ENCODE peak calls at places on chromosomes 3 and 15, in seven cellular contexts. J is PC-9, I is K562, S is neural progenitor cell, V is gastrocnemius medialis, N is lung, O is left ventricle myocardium inferior. R is an unnamed sample. For H3K4me1, the result is how much of the 10 kb centered on the place peaks cover.

GRCh38 chr3:147886889-147887288 is 477.7 kb downstream of the ZIC1 start:
- DNase-seq in N (no peak), I (no peak), V (no peak), J (no peak), O (no peak), S (no peak), R (no peak)

GRCh38 chr3:196967412-196968232 is 1.0 kb downstream of the PIGZ start:
- DNase-seq in S (peak), I (no peak), O (no peak), J (no peak), N (no peak), V (no peak), R (no peak)

GRCh38 chr3:15197340-15198029 is 8.6 kb upstream of the CAPN7 start:
- DNase-seq in I (no peak), O (no peak), S (no peak), N (no peak), J (no peak), V (no peak), R (no peak)

GRCh38 chr3:44400771-44401170 is 62.2 kb downstream of the TCAIM start:
- DNase-seq in N (no peak), I (no peak), J (no peak), S (no peak), O (no peak), V (no peak), R (no peak)

GRCh38 chr3:111128884-111129283 is 57.3 kb downstream of the NECTIN3 start:
- DNase-seq in I (no peak), S (no peak), V (no peak), N (no peak), J (no peak), O (no peak), R (no peak)

GRCh38 chr15:71411538-71412482 is 296.5 kb downstream of the THSD4 start:
- DNase-seq in J (no peak), O (no peak), I (no peak), S (no peak), N (peak), V (no peak), R (no peak)

GRCh38 chr15:48494646-48495045 is 150.9 kb downstream of the FBN1 start:
- DNase-seq in N (no peak), S (no peak), O (no peak), I (no peak), J (no peak), V (no peak), R (no peak)

GRCh38 chr15:94792166-94792565 is 560.8 kb downstream of the MCTP2 start:
- DNase-seq in J (no peak), I (no peak), V (no peak), S (no peak), N (no peak), O (no peak), R (no peak)

GRCh38 chr3:189563841-189564563 is 67.2 kb upstream of the TP63 start:
- DNase-seq in V (peak), O (no peak), S (no peak), I (no peak), J (peak), N (peak), R (no peak)

GRCh38 chr15:55696221-55696620 is 46.7 kb downstream of the PRTG start:
- DNase-seq in I (no peak), J (no peak), O (no peak), S (no peak), N (no peak), V (no peak), R (no peak)

GRCh38 chr3:2958553-2958952 is 151.6 kb downstream of the IL5RA start:
- DNase-seq in J (no peak), S (no peak), O (no peak), V (no peak), I (no peak), N (no peak), R (no peak)

GRCh38 chr3:184748219-184749135 is 36.6 kb upstream of the MAGEF1 start:
- DNase-seq in O (no peak), V (no peak), J (peak), I (peak), S (peak), N (no peak), R (no peak)

GRCh38 chr3:34419801-34420200 is 621.4 kb downstream of the PDCD6IP start:
- DNase-seq in J (no peak), I (no peak), N (no peak), O (no peak), S (peak), V (no peak), R (no peak)

GRCh38 chr3:34421762-34422161 is 623.3 kb downstream of the PDCD6IP start:
- DNase-seq in O (no peak), V (no peak), I (no peak), J (no peak), N (no peak), S (no peak), R (no peak)
- H3K4me1 ChIP-seq in O (under half), V (under half), I (under half), J (under half), N (under half), S (under half), R (under half)

DNA sequence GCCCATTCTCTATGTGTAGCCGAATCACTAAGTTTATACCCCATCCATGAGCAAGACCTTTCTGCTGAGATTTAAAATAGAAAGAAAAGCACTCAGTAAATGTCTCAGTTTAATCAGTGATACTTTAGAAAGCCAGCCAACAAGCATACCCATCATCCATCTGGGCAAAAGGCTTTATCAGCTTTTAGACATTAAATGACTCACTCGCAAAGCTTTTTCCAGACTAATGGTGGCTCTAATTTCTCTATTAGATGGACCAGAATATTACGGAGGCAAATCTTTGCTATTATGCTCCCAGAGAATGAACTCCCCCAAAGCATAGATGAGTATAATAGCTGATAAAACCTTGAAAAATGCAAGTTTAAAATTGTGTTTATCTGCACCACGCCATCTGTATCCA is 727.8 kb downstream of the GBE1 start:
- DNase-seq in J (no peak), N (no peak), I (no peak), V (no peak), O (no peak), S (no peak), R (no peak)
- H3K4me3 ChIP-seq in J (no peak), N (no peak), I (no peak), V (no peak), O (no peak), S (no peak), R (no peak)

DNA sequence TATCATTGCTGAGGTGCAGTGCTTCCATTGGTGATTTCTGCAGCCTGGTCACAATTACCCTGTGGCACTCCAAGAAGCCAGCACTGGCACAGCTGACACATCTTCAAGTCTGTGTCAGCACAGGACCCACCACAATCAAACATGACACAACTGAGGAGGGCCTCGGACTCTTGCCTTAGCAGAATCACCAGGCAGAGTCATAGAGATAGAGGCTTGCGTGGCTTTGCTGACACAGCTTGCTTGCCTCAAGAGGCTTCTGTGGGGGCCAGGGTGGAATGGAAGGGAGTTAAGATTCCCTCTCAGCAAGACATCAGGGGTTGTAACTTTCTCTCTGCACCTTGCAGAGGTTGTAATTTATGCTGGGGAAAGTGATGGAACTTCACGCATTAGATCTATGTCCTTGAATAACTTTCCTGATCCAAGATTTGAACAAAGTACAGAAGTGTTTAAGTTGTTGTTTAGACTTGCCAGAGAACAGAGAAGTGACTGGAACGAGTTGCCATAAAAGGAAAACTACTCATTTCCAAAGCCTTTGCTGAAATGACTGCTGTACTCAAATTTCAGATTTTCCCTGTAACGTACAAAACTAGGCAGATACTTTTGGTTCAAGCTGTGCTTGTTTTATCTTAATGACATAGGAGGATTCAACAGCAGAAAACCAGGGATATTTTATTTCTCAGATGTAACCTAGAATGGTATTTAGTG is 170.7 kb downstream of the DIPK2A start:
- DNase-seq in I (no peak), N (no peak), O (no peak), J (no peak), S (no peak), V (no peak), R (no peak)
- H3K4me1 ChIP-seq in I (under half), N (under half), O (under half), J (under half), S (under half), V (under half), R (under half)

GRCh38 chr3:51394541-51394940 is 3.5 kb downstream of the RBM15B start:
- DNase-seq in S (no peak), V (no peak), O (no peak), J (no peak), N (no peak), I (no peak), R (no peak)
- H3K4me3 ChIP-seq in S (no peak), V (no peak), O (no peak), J (no peak), N (no peak), I (no peak), R (no peak)

GRCh38 chr15:98123834-98124233 is 163.3 kb downstream of the ARRDC4 start:
- DNase-seq in S (no peak), J (no peak), N (no peak), I (no peak), V (no peak), O (no peak), R (no peak)

GRCh38 chr15:98127612-98128011 is 167.1 kb downstream of the ARRDC4 start:
- DNase-seq in V (no peak), O (no peak), S (no peak), I (no peak), N (no peak), J (no peak), R (no peak)

GRCh38 chr15:98124576-98124975 is 164.1 kb downstream of the ARRDC4 start:
- DNase-seq in V (no peak), I (no peak), O (no peak), S (no peak), N (no peak), J (no peak), R (no peak)

GRCh38 chr15:98123297-98123696 is 162.8 kb downstream of the ARRDC4 start:
- DNase-seq in S (no peak), O (no peak), N (no peak), J (no peak), V (no peak), I (no peak), R (no peak)

GRCh38 chr15:98126326-98127090 is 166.0 kb downstream of the ARRDC4 start:
- DNase-seq in J (no peak), I (no peak), S (no peak), N (no peak), O (no peak), V (no peak), R (no peak)
- H3K4me1 ChIP-seq in J (under half), I (under half), S (under half), N (under half), O (under half), V (under half), R (under half)

R was measured in heart right ventricle.